ENCODE peak calls at places on chromosomes 6 and 20, in seven cellular contexts. One of them, this sample, is unnamed. For H3K4me1, the result is how much of the 10 kb centered on the place peaks cover.

GRCh38 chr6:130720076-130720475 is 107.1 kb upstream of the SMLR1 start:
- DNase-seq in astrocyte: no peak
- DNase-seq in effector memory CD4-positive, alpha-beta T cell: no peak
- DNase-seq in esophagus muscularis mucosa: no peak
- DNase-seq in ovary: no peak
- DNase-seq in psoas muscle: no peak
- DNase-seq in HCT116: no peak
- DNase-seq in this sample: no peak

GRCh38 chr6:123888779-123889513 is 85.3 kb downstream of the NKAIN2 start:
- DNase-seq in astrocyte: no peak
- DNase-seq in HCT116: no peak
- DNase-seq in effector memory CD4-positive, alpha-beta T cell: no peak
- DNase-seq in ovary: no peak
- DNase-seq in esophagus muscularis mucosa: no peak
- DNase-seq in psoas muscle: no peak
- DNase-seq in this sample: peak

GRCh38 chr6:5749666-5750215 is 257.0 kb downstream of the NRN1 start:
- DNase-seq in HCT116: no peak
- DNase-seq in effector memory CD4-positive, alpha-beta T cell: no peak
- DNase-seq in esophagus muscularis mucosa: no peak
- DNase-seq in ovary: no peak
- DNase-seq in psoas muscle: no peak
- DNase-seq in astrocyte: no peak
- DNase-seq in this sample: no peak

GRCh38 chr6:156925718-156926607 is 148.8 kb downstream of the ARID1B start:
- DNase-seq in esophagus muscularis mucosa: no peak
- DNase-seq in ovary: no peak
- DNase-seq in HCT116: no peak
- DNase-seq in effector memory CD4-positive, alpha-beta T cell: no peak
- DNase-seq in astrocyte: no peak
- DNase-seq in psoas muscle: no peak
- DNase-seq in this sample: peak

GRCh38 chr6:16158943-16159557 is 30.2 kb downstream of the MYLIP start:
- DNase-seq in ovary: no peak
- DNase-seq in effector memory CD4-positive, alpha-beta T cell: no peak
- DNase-seq in HCT116: no peak
- DNase-seq in psoas muscle: no peak
- DNase-seq in astrocyte: no peak
- DNase-seq in esophagus muscularis mucosa: no peak
- DNase-seq in this sample: no peak

GRCh38 chr20:53547664-53548239 is 45.9 kb downstream of the ZNF217 start:
- DNase-seq in astrocyte: peak
- DNase-seq in HCT116: peak
- DNase-seq in effector memory CD4-positive, alpha-beta T cell: no peak
- DNase-seq in ovary: peak
- DNase-seq in esophagus muscularis mucosa: no peak
- DNase-seq in psoas muscle: no peak
- DNase-seq in this sample: peak

GRCh38 chr6:125791151-125791819 is 525 bp downstream of the NCOA7 start:
- DNase-seq in psoas muscle: no peak
- DNase-seq in astrocyte: peak
- DNase-seq in HCT116: no peak
- DNase-seq in effector memory CD4-positive, alpha-beta T cell: no peak
- DNase-seq in ovary: no peak
- DNase-seq in esophagus muscularis mucosa: no peak
- DNase-seq in this sample: peak

GRCh38 chr6:24566020-24566752 is 71.4 kb downstream of the ALDH5A1 start:
- DNase-seq in psoas muscle: no peak
- DNase-seq in astrocyte: peak
- DNase-seq in esophagus muscularis mucosa: no peak
- DNase-seq in effector memory CD4-positive, alpha-beta T cell: no peak
- DNase-seq in HCT116: no peak
- DNase-seq in ovary: no peak
- DNase-seq in this sample: peak

GRCh38 chr6:29977425-29977727 is 35.0 kb downstream of the HLA-A start:
- DNase-seq in HCT116: no peak
- DNase-seq in ovary: no peak
- DNase-seq in psoas muscle: no peak
- DNase-seq in effector memory CD4-positive, alpha-beta T cell: no peak
- DNase-seq in esophagus muscularis mucosa: no peak
- DNase-seq in astrocyte: no peak
- DNase-seq in this sample: no peak

GRCh38 chr20:17530716-17531536 is at the start of gene BFSP1:
- DNase-seq in astrocyte: peak
- DNase-seq in HCT116: no peak
- DNase-seq in ovary: peak
- DNase-seq in psoas muscle: peak
- DNase-seq in effector memory CD4-positive, alpha-beta T cell: no peak
- DNase-seq in esophagus muscularis mucosa: no peak
- DNase-seq in this sample: peak

GRCh38 chr6:108589244-108589730 is 28.6 kb downstream of the FOXO3 start:
- DNase-seq in psoas muscle: peak
- DNase-seq in esophagus muscularis mucosa: peak
- DNase-seq in ovary: no peak
- DNase-seq in astrocyte: peak
- DNase-seq in effector memory CD4-positive, alpha-beta T cell: no peak
- DNase-seq in HCT116: peak
- DNase-seq in this sample: peak

GRCh38 chr6:132790450-132790849 is 8.0 kb downstream of the SLC18B1 start:
- DNase-seq in effector memory CD4-positive, alpha-beta T cell: no peak
- DNase-seq in astrocyte: no peak
- DNase-seq in esophagus muscularis mucosa: no peak
- DNase-seq in HCT116: no peak
- DNase-seq in psoas muscle: no peak
- DNase-seq in ovary: no peak
- DNase-seq in this sample: no peak

GRCh38 chr6:73769976-73770375 is 74.0 kb downstream of the CD109 start:
- DNase-seq in ovary: no peak
- DNase-seq in HCT116: no peak
- DNase-seq in astrocyte: no peak
- DNase-seq in esophagus muscularis mucosa: no peak
- DNase-seq in psoas muscle: no peak
- DNase-seq in effector memory CD4-positive, alpha-beta T cell: no peak
- DNase-seq in this sample: no peak

GRCh38 chr6:70667711-70668498 is at the start of gene SMAP1:
- DNase-seq in effector memory CD4-positive, alpha-beta T cell: peak
- DNase-seq in psoas muscle: peak
- DNase-seq in HCT116: peak
- DNase-seq in ovary: peak
- DNase-seq in astrocyte: peak
- DNase-seq in esophagus muscularis mucosa: peak
- DNase-seq in this sample: peak

GRCh38 chr20:20375862-20376261 is 8.0 kb downstream of the INSM1 start:
- DNase-seq in ovary: no peak
- DNase-seq in astrocyte: no peak
- DNase-seq in HCT116: no peak
- DNase-seq in psoas muscle: no peak
- DNase-seq in esophagus muscularis mucosa: no peak
- DNase-seq in effector memory CD4-positive, alpha-beta T cell: no peak
- DNase-seq in this sample: no peak

GRCh38 chr6:78525961-78526360 is 341.4 kb upstream of the IRAK1BP1 start:
- DNase-seq in esophagus muscularis mucosa: no peak
- DNase-seq in ovary: no peak
- DNase-seq in HCT116: no peak
- DNase-seq in psoas muscle: no peak
- DNase-seq in effector memory CD4-positive, alpha-beta T cell: no peak
- DNase-seq in astrocyte: no peak
- DNase-seq in this sample: no peak

GRCh38 chr6:56168601-56169000 is 78.8 kb downstream of the COL21A1 start:
- DNase-seq in ovary: no peak
- DNase-seq in psoas muscle: no peak
- DNase-seq in astrocyte: no peak
- DNase-seq in effector memory CD4-positive, alpha-beta T cell: no peak
- DNase-seq in esophagus muscularis mucosa: no peak
- DNase-seq in HCT116: no peak
- DNase-seq in this sample: no peak

GRCh38 chr6:82711105-82711829 is 347.6 kb downstream of the TPBG start:
- DNase-seq in psoas muscle: no peak
- DNase-seq in HCT116: no peak
- DNase-seq in effector memory CD4-positive, alpha-beta T cell: no peak
- DNase-seq in ovary: no peak
- DNase-seq in astrocyte: peak
- DNase-seq in esophagus muscularis mucosa: no peak
- DNase-seq in this sample: no peak

GRCh38 chr6:46505693-46506512 is 14.7 kb upstream of the RCAN2 start:
- DNase-seq in psoas muscle: peak
- DNase-seq in ovary: no peak
- DNase-seq in HCT116: no peak
- DNase-seq in effector memory CD4-positive, alpha-beta T cell: no peak
- DNase-seq in esophagus muscularis mucosa: no peak
- DNase-seq in astrocyte: no peak
- DNase-seq in this sample: no peak

GRCh38 chr6:106511274-106512047 is 117.8 kb downstream of the RTN4IP1 start:
- DNase-seq in ovary: peak
- DNase-seq in esophagus muscularis mucosa: no peak
- DNase-seq in astrocyte: peak
- DNase-seq in psoas muscle: peak
- DNase-seq in effector memory CD4-positive, alpha-beta T cell: peak
- DNase-seq in HCT116: no peak
- DNase-seq in this sample: peak

GRCh38 chr6:41728073-41728936 is 7.1 kb downstream of the TFEB start:
- DNase-seq in esophagus muscularis mucosa: no peak
- DNase-seq in effector memory CD4-positive, alpha-beta T cell: no peak
- DNase-seq in psoas muscle: peak
- DNase-seq in astrocyte: no peak
- DNase-seq in ovary: no peak
- DNase-seq in HCT116: no peak
- DNase-seq in this sample: no peak

GRCh38 chr6:136549359-136550044 is 720 bp downstream of the MAP7 start:
- DNase-seq in astrocyte: no peak
- DNase-seq in effector memory CD4-positive, alpha-beta T cell: no peak
- DNase-seq in ovary: no peak
- DNase-seq in esophagus muscularis mucosa: no peak
- DNase-seq in HCT116: no peak
- DNase-seq in psoas muscle: peak
- DNase-seq in this sample: peak

GRCh38 chr6:42904467-42904866 is 11.4 kb upstream of the PTCRA start:
- DNase-seq in HCT116: no peak
- DNase-seq in psoas muscle: no peak
- DNase-seq in ovary: no peak
- DNase-seq in astrocyte: no peak
- DNase-seq in esophagus muscularis mucosa: no peak
- DNase-seq in effector memory CD4-positive, alpha-beta T cell: no peak
- DNase-seq in this sample: no peak

GRCh38 chr20:63847374-63848002 is 13.8 kb upstream of the ABHD16B start:
- DNase-seq in effector memory CD4-positive, alpha-beta T cell: no peak
- DNase-seq in psoas muscle: no peak
- DNase-seq in HCT116: no peak
- DNase-seq in esophagus muscularis mucosa: no peak
- DNase-seq in astrocyte: no peak
- DNase-seq in ovary: peak
- DNase-seq in this sample: no peak

GRCh38 chr6:154247119-154247814 is 109.3 kb downstream of the IPCEF1 start:
- DNase-seq in ovary: no peak
- DNase-seq in psoas muscle: no peak
- DNase-seq in HCT116: no peak
- DNase-seq in astrocyte: no peak
- DNase-seq in effector memory CD4-positive, alpha-beta T cell: no peak
- DNase-seq in esophagus muscularis mucosa: no peak
- DNase-seq in this sample: no peak

GRCh38 chr6:37990762-37991525 is 171.4 kb downstream of the ZFAND3 start:
- DNase-seq in esophagus muscularis mucosa: no peak
- DNase-seq in HCT116: no peak
- DNase-seq in ovary: no peak
- DNase-seq in astrocyte: peak
- DNase-seq in psoas muscle: no peak
- DNase-seq in effector memory CD4-positive, alpha-beta T cell: no peak
- DNase-seq in this sample: peak

DNA sequence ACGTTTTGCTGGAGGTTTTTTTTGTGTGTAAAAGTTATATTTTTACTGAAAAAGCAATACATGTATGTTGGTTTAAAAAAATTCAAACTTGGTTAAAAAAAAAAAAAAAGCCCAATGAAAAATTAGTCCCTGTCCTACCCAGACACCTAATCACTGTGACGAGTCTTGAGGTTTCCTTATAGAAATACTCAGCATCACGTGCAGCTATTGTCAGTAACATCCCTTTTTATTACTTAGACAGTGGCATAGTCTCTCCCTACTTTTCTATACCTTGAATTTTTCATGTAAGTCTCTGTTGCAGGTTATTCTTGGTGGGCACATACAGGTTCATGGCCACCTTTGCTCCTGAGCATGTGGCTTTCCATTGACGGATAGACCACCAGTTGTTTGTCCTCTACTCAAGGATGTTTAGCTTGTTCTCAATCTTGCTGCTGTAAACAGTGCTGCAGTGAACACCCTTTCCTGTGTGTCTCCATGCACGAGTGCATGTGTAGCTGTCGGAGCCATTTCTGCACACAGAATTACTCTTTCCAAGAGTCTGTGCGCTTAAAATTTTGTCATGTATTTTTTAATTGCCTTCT is 70.7 kb upstream of the MYL9 start:
- DNase-seq in ovary: no peak
- DNase-seq in psoas muscle: no peak
- DNase-seq in effector memory CD4-positive, alpha-beta T cell: no peak
- DNase-seq in HCT116: no peak
- DNase-seq in astrocyte: no peak
- DNase-seq in esophagus muscularis mucosa: no peak
- DNase-seq in this sample: no peak
- H3K4me1 ChIP-seq in ovary: under half
- H3K4me1 ChIP-seq in psoas muscle: half or more
- H3K4me1 ChIP-seq in effector memory CD4-positive, alpha-beta T cell: under half
- H3K4me1 ChIP-seq in HCT116: half or more
- H3K4me1 ChIP-seq in astrocyte: half or more
- H3K4me1 ChIP-seq in esophagus muscularis mucosa: half or more
- H3K4me1 ChIP-seq in this sample: half or more

DNA sequence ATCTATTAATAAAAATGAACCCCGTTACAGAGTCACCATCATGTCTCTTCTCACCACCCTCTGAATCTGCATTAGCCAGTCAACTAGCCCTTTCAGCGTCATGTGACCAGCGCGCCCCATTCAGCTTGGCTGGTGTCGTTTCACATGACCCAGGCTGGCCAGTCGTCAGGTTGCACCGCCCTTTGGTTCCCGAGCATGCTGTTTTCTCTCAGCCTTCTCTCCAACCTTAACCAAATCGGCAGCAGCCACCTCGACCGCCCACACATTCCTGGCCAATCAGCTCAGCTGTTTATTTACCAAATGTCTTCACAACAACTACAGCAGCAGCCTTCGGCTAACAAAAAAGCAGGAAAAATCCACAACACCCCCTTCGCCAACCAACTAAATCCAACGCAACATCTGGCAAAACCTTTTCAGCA is 5.6 kb downstream of the SRSF3 start:
- DNase-seq in psoas muscle: peak
- DNase-seq in astrocyte: peak
- DNase-seq in HCT116: no peak
- DNase-seq in effector memory CD4-positive, alpha-beta T cell: peak
- DNase-seq in esophagus muscularis mucosa: no peak
- DNase-seq in ovary: peak
- DNase-seq in this sample: peak
- H3K4me1 ChIP-seq in psoas muscle: half or more
- H3K4me1 ChIP-seq in astrocyte: under half
- H3K4me1 ChIP-seq in HCT116: under half
- H3K4me1 ChIP-seq in effector memory CD4-positive, alpha-beta T cell: half or more
- H3K4me1 ChIP-seq in esophagus muscularis mucosa: half or more
- H3K4me1 ChIP-seq in ovary: under half
- H3K4me1 ChIP-seq in this sample: under half

GRCh38 chr6:135089901-135090300 is 35.3 kb upstream of the HBS1L start:
- DNase-seq in psoas muscle: no peak
- DNase-seq in astrocyte: no peak
- DNase-seq in ovary: no peak
- DNase-seq in HCT116: no peak
- DNase-seq in esophagus muscularis mucosa: no peak
- DNase-seq in effector memory CD4-positive, alpha-beta T cell: no peak
- DNase-seq in this sample: no peak
- H3K4me1 ChIP-seq in psoas muscle: under half
- H3K4me1 ChIP-seq in astrocyte: under half
- H3K4me1 ChIP-seq in ovary: under half
- H3K4me1 ChIP-seq in HCT116: under half
- H3K4me1 ChIP-seq in esophagus muscularis mucosa: under half
- H3K4me1 ChIP-seq in effector memory CD4-positive, alpha-beta T cell: under half
- H3K4me1 ChIP-seq in this sample: under half

GRCh38 chr6:139308936-139309603 is 17.3 kb upstream of the TXLNB start:
- DNase-seq in effector memory CD4-positive, alpha-beta T cell: no peak
- DNase-seq in HCT116: no peak
- DNase-seq in psoas muscle: no peak
- DNase-seq in astrocyte: peak
- DNase-seq in esophagus muscularis mucosa: no peak
- DNase-seq in ovary: no peak
- DNase-seq in this sample: peak
- H3K4me1 ChIP-seq in effector memory CD4-positive, alpha-beta T cell: under half
- H3K4me1 ChIP-seq in HCT116: under half
- H3K4me1 ChIP-seq in psoas muscle: under half
- H3K4me1 ChIP-seq in astrocyte: under half
- H3K4me1 ChIP-seq in esophagus muscularis mucosa: under half
- H3K4me1 ChIP-seq in ovary: under half
- H3K4me1 ChIP-seq in this sample: under half